ENCODE peak calls at places on chromosomes 2 and 18, in six cellular contexts. P, K, W, T, N and D are unnamed samples.

GRCh38 chr2:37090019-37090477 is 5.7 kb downstream of the GPATCH11 start:
- DNase-seq in W (no peak), T (no peak), P (no peak), N (no peak), K (no peak), D (no peak)

GRCh38 chr2:176709541-176709951 is 440.3 kb downstream of the MTX2 start:
- DNase-seq in N (peak; percentile 65), W (no peak), P (peak; percentile 24), K (no peak), T (no peak), D (no peak)

GRCh38 chr2:2742745-2743144 is 411.7 kb upstream of the MYT1L start:
- DNase-seq in T (no peak), P (no peak), N (peak; percentile 10), W (no peak), K (no peak), D (no peak)

GRCh38 chr2:19911799-19912509 is 10.2 kb upstream of the TTC32 start:
- DNase-seq in T (no peak), W (no peak), N (peak; percentile 87), P (no peak), K (no peak), D (no peak)

GRCh38 chr2:11539317-11540147 is 5.7 kb downstream of the GREB1 start:
- DNase-seq in W (no peak), T (no peak), N (no peak), P (no peak), K (peak; percentile 88), D (no peak)

GRCh38 chr18:57585846-57586242 is 658 bp downstream of the FECH start:
- DNase-seq in N (no peak), T (no peak), W (no peak), P (no peak), K (no peak), D (no peak)

GRCh38 chr18:78768655-78769501 is 210.7 kb upstream of the SALL3 start:
- DNase-seq in K (no peak), P (no peak), N (no peak), W (no peak), T (no peak), D (no peak)

GRCh38 chr2:104850322-104851184 is 3.4 kb upstream of the POU3F3 start:
- DNase-seq in T (no peak), N (no peak), W (no peak), P (no peak), K (no peak), D (no peak)

GRCh38 chr2:43634604-43635306 is 2.3 kb upstream of the PLEKHH2 start:
- DNase-seq in P (no peak), N (peak; percentile 83), K (no peak), T (no peak), W (no peak), D (no peak)

GRCh38 chr2:99877963-99878362 is 264.4 kb downstream of the AFF3 start:
- DNase-seq in W (no peak), P (no peak), N (no peak), T (no peak), K (no peak), D (no peak)

GRCh38 chr2:15836134-15836941 is 104.0 kb upstream of the MYCN start:
- DNase-seq in N (no peak), T (no peak), P (no peak), K (no peak), W (no peak), D (no peak)

GRCh38 chr2:42089340-42089925 is 41.6 kb downstream of the PKDCC start:
- DNase-seq in K (peak; percentile 48), T (no peak), N (peak; percentile 80), P (peak; percentile 72), W (peak; percentile 70), D (peak; percentile 61)

GRCh38 chr2:191917430-191917881 is 70.6 kb upstream of the CAVIN2 start:
- DNase-seq in N (peak; percentile 11), K (no peak), P (no peak), T (no peak), W (no peak), D (no peak)

GRCh38 chr18:70578480-70578879 is 289.6 kb downstream of the SOCS6 start:
- DNase-seq in K (no peak), W (no peak), N (no peak), T (no peak), P (no peak), D (peak; percentile 15)

GRCh38 chr2:41930807-41931566 is 116.8 kb upstream of the PKDCC start:
- DNase-seq in P (no peak), W (no peak), N (peak; percentile 33), T (no peak), K (no peak), D (no peak)

GRCh38 chr2:196959750-196960392 is 33.4 kb upstream of the PGAP1 start:
- DNase-seq in K (no peak), N (peak; percentile 26), P (no peak), W (no peak), T (no peak), D (no peak)

GRCh38 chr2:99154643-99155536 is at the start of the genes LIPT1 and TSGA10:
- DNase-seq in N (peak; percentile 96), T (peak; percentile 55), K (peak; percentile 94), P (peak; percentile 92), W (peak; percentile 91), D (peak; percentile 77)

GRCh38 chr2:240528406-240529040 is 29.3 kb downstream of the ANKMY1 start:
- DNase-seq in N (no peak), T (no peak), K (no peak), P (no peak), W (no peak), D (no peak)
- H3K9me3 ChIP-seq in N (no peaks in the 10 kb centered on the region), T (peaks cover 8% of the 10 kb centered on the region), K (no peaks in the 10 kb centered on the region), P (peaks cover 26% of the 10 kb centered on the region), W (peaks cover 14% of the 10 kb centered on the region), D (peaks cover 68% of the 10 kb centered on the region)

DNA sequence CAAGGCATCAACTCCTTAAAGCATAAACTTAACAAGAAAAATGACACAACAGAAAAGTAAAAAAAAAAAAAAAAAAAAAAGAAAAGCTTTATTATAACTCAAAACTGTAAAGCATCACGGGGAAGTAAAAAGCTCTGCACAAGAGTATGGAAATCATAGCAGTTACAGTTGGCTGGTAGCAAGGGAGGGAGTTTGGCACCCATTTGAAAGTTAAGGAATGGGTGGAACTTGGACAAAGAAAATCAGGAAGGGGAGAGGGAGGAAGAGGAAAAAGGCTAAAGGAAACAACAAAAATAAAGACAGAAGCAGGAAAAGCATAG is 8.6 kb downstream of the KLF7 start:
- DNase-seq in T (no peak), P (no peak), N (no peak), K (no peak), W (no peak), D (no peak)
- H3K4me1 ChIP-seq in T (peaks cover 11% of the 10 kb centered on the region), P (peaks cover 100% of the 10 kb centered on the region), N (peaks cover 96% of the 10 kb centered on the region), K (peaks cover 25% of the 10 kb centered on the region), W (peaks cover 55% of the 10 kb centered on the region), D (peaks cover 2% of the 10 kb centered on the region)

GRCh38 chr2:229025653-229026052 is 245.4 kb downstream of the PID1 start:
- DNase-seq in N (no peak), T (no peak), P (no peak), K (no peak), W (no peak), D (no peak)
- H3K9me3 ChIP-seq in N (no peaks in the 10 kb centered on the region), T (no peaks in the 10 kb centered on the region), P (no peaks in the 10 kb centered on the region), K (no peaks in the 10 kb centered on the region), W (no peaks in the 10 kb centered on the region), D (no peaks in the 10 kb centered on the region)

GRCh38 chr2:10125842-10126596 is 3.5 kb downstream of the RRM2 start:
- DNase-seq in W (no peak), P (no peak), K (no peak), T (no peak), N (no peak), D (no peak)

GRCh38 chr2:10129490-10129889 is 7.0 kb downstream of the RRM2 start:
- DNase-seq in T (no peak), W (no peak), K (no peak), P (no peak), N (no peak), D (no peak)

GRCh38 chr2:10126627-10127026 is 4.1 kb downstream of the RRM2 start:
- DNase-seq in P (no peak), N (no peak), W (no peak), T (no peak), K (no peak), D (no peak)

GRCh38 chr2:10132043-10132575 is 9.6 kb downstream of the RRM2 start:
- DNase-seq in N (no peak), W (no peak), P (no peak), T (no peak), K (no peak), D (no peak)

DNA sequence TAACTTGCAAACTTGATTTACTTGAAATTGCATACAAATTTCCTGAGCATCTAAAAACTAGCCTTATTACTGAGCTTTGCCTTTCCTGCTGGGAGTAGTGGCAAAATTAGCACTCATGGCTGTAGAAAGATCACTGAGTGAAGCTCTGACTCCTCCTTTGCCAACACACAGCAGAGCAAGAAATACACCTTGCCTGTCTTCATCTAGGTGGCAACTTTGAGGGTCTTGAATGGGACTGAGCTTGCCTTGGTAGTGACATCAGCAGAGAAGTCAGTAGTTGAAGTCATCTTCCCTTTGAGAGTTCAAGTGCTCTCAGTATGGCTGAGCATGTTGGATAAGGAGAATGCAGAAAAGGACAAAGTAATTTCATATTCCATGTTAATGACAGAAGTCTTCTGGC is 5.9 kb downstream of the RRM2 start:
- DNase-seq in P (no peak), T (no peak), K (no peak), N (no peak), W (no peak), D (no peak)
- H3K4me1 ChIP-seq in P (peaks cover 11% of the 10 kb centered on the region), T (peaks cover 4% of the 10 kb centered on the region), K (no peaks in the 10 kb centered on the region), N (peaks cover 18% of the 10 kb centered on the region), W (peaks cover 15% of the 10 kb centered on the region), D (peaks cover 3% of the 10 kb centered on the region)

DNA sequence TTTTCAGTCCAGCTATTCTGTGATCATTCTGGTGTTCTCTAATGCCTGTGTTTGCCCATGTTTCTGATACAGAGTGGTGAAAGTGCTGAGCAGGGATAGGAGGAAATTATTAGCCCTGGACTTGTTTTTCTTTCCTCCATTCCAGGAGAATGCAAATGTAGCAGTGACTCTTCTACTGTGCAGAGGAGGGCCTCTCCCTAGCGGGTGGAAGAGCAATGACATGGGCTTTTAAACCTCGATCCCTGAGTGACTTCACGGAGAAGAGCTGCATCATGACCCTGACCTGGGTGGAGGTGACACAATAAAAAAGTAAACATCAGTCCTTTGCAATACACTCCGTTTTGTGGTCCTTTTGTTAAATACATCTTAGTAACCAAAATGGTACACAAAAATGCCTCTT is 68.0 kb upstream of the NETO1 start:
- DNase-seq in K (no peak), P (no peak), T (no peak), N (no peak), W (no peak), D (no peak)
- H3K9me3 ChIP-seq in K (no peaks in the 10 kb centered on the region), P (no peaks in the 10 kb centered on the region), T (no peaks in the 10 kb centered on the region), N (no peaks in the 10 kb centered on the region), W (no peaks in the 10 kb centered on the region), D (no peaks in the 10 kb centered on the region)

DNA sequence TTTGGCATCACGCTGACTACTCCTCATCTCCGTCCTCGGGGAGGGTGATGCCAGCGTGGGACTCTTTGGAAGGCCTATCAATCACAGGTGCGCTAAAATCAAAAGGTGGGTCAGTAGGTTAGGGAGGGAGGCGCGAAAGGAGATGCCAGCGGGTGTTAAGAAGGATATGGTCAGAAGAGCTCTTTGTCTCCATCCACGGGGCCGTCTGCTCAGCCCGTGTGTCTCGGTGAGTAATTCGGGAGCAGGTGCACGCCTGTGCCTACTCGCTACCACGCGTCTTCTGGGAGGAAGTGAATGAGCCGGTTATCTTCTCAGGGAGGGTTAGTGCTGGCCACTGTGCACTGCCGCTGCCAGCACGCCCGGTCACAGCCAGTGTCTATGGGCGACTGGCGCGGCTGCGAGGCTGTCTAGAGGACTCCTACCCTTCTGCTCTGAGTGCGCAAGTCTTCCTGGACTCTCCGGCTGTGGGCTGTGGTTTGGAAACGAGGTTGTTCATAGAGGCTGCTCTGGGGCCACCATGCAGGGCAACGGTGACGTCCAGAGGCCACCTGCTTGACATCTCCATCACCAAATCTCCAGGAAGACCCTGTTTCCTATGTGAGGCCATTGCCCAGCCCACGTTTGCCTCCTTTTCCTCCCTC is 153.4 kb downstream of the MBP start:
- DNase-seq in P (no peak), T (no peak), W (no peak), K (peak; percentile 4), N (no peak), D (no peak)
- H3K4me1 ChIP-seq in P (peaks cover 16% of the 10 kb centered on the region), T (peaks cover 7% of the 10 kb centered on the region), W (no peaks in the 10 kb centered on the region), K (peaks cover 3% of the 10 kb centered on the region), N (no peaks in the 10 kb centered on the region), D (peaks cover 5% of the 10 kb centered on the region)